ENCODE peak calls at places on chromosomes 16 and 17, in six cellular contexts. T is NCI-H2029, O is mucosa of gallbladder, G is HFFc6, P is NCI-H2171, E is EL. N is an unnamed sample.
A peak's percentile ranks its signal among the peaks of the same experiment; 100 is the strongest.

GRCh38 chr17:68344701-68345136 is 53.4 kb downstream of the ARSG start:
- DNase-seq in O (no peak), T (no peak), G (no peak), E (peak; percentile 33), P (no peak), N (no peak)

GRCh38 chr17:68334393-68334792 is 43.1 kb downstream of the ARSG start:
- DNase-seq in P (no peak), G (no peak), T (no peak), O (no peak), E (peak; percentile 31), N (no peak)

GRCh38 chr16:70737377-70738082 is 51.7 kb upstream of the MTSS2 start:
- DNase-seq in G (peak; percentile 92), P (no peak), T (no peak), O (peak; percentile 77), E (peak; percentile 88), N (no peak)

GRCh38 chr16:53754938-53755910 is 51.3 kb downstream of the FTO start:
- DNase-seq in P (no peak), T (peak; percentile 52), G (no peak), E (peak; percentile 26), O (peak; percentile 40), N (no peak)

GRCh38 chr16:87581867-87582220 is 20.5 kb upstream of the JPH3 start:
- DNase-seq in O (peak; percentile 86), T (no peak), P (no peak), G (peak; percentile 96), E (peak; percentile 97), N (no peak)

GRCh38 chr17:17724307-17724921 is 43.2 kb downstream of the RAI1 start:
- DNase-seq in T (no peak), G (no peak), O (no peak), E (peak; percentile 60), P (no peak), N (no peak)

GRCh38 chr17:49247949-49248348 is 17.4 kb upstream of the PHOSPHO1 start:
- DNase-seq in P (no peak), E (no peak), T (no peak), O (no peak), G (no peak), N (no peak)

GRCh38 chr17:65633988-65634387 is 72.5 kb upstream of the AXIN2 start:
- DNase-seq in T (peak; percentile 78), O (no peak), E (no peak), G (no peak), P (no peak), N (no peak)

GRCh38 chr16:68737730-68738590 is 868 bp downstream of the CDH1 start:
- DNase-seq in O (peak; percentile 52), E (no peak), T (no peak), G (no peak), P (peak; percentile 30), N (no peak)

GRCh38 chr16:57626420-57627170 is 1.8 kb upstream of the ADGRG1 start:
- DNase-seq in T (no peak), O (no peak), E (no peak), P (no peak), G (no peak), N (no peak)

GRCh38 chr16:67805718-67806427 is 487 bp downstream of the RANBP10 start:
- DNase-seq in T (no peak), E (no peak), G (no peak), P (no peak), O (no peak), N (no peak)

GRCh38 chr17:77859035-77859360 is 99.5 kb upstream of the TNRC6C start:
- DNase-seq in P (no peak), O (no peak), T (no peak), G (no peak), E (no peak), N (no peak)

GRCh38 chr17:38872671-38873385 is 3.0 kb downstream of the LASP1 start:
- DNase-seq in P (no peak), E (no peak), G (no peak), O (no peak), T (peak; percentile 82), N (no peak)

GRCh38 chr16:68490829-68491575 is 42.7 kb upstream of the SMPD3 start:
- DNase-seq in O (peak; percentile 88), E (peak; percentile 65), P (no peak), G (peak; percentile 55), T (peak; percentile 46), N (no peak)